ENCODE peak calls at places on chromosomes 7 and 10, in eight cellular contexts. One of them, this sample, is unnamed.

GRCh38 chr7:32323687-32324086 is 166.5 kb downstream of the LSM5 start:
- DNase-seq in activated naive CD4-positive, alpha-beta T cell: no peak
- DNase-seq in cardiac muscle cell: no peak
- DNase-seq in M059J: no peak
- DNase-seq in ELR: no peak
- DNase-seq in A172: no peak
- DNase-seq in stimulated activated CD4-positive, alpha-beta T cell treated with anti-CD3 and anti-CD28 coated beads, Interleukin-15, amount 100 ng/mL, for 24 hours: no peak
- DNase-seq in activated T-cell treated with anti-CD3 and anti-CD28 coated beads, Interleukin-2, amount 50 U/mL, for 72 hours: no peak
- DNase-seq in this sample: no peak

GRCh38 chr7:47534322-47535032 is 47.4 kb downstream of the TNS3 start:
- DNase-seq in activated naive CD4-positive, alpha-beta T cell: no peak
- DNase-seq in cardiac muscle cell: no peak
- DNase-seq in M059J: peak
- DNase-seq in ELR: peak
- DNase-seq in A172: peak
- DNase-seq in stimulated activated CD4-positive, alpha-beta T cell treated with anti-CD3 and anti-CD28 coated beads, Interleukin-15, amount 100 ng/mL, for 24 hours: no peak
- DNase-seq in activated T-cell treated with anti-CD3 and anti-CD28 coated beads, Interleukin-2, amount 50 U/mL, for 72 hours: no peak
- DNase-seq in this sample: peak

GRCh38 chr10:15347205-15347604 is 23.9 kb downstream of the FAM171A1 start:
- DNase-seq in activated naive CD4-positive, alpha-beta T cell: no peak
- DNase-seq in cardiac muscle cell: no peak
- DNase-seq in M059J: no peak
- DNase-seq in ELR: no peak
- DNase-seq in A172: no peak
- DNase-seq in stimulated activated CD4-positive, alpha-beta T cell treated with anti-CD3 and anti-CD28 coated beads, Interleukin-15, amount 100 ng/mL, for 24 hours: no peak
- DNase-seq in activated T-cell treated with anti-CD3 and anti-CD28 coated beads, Interleukin-2, amount 50 U/mL, for 72 hours: no peak
- DNase-seq in this sample: no peak

GRCh38 chr7:101589052-101589451 is 40.0 kb downstream of the MYL10 start:
- DNase-seq in activated naive CD4-positive, alpha-beta T cell: no peak
- DNase-seq in cardiac muscle cell: no peak
- DNase-seq in M059J: no peak
- DNase-seq in ELR: no peak
- DNase-seq in A172: no peak
- DNase-seq in stimulated activated CD4-positive, alpha-beta T cell treated with anti-CD3 and anti-CD28 coated beads, Interleukin-15, amount 100 ng/mL, for 24 hours: no peak
- DNase-seq in activated T-cell treated with anti-CD3 and anti-CD28 coated beads, Interleukin-2, amount 50 U/mL, for 72 hours: no peak
- DNase-seq in this sample: no peak

GRCh38 chr7:4177001-4177400 is 505.1 kb upstream of the FOXK1 start:
- DNase-seq in activated naive CD4-positive, alpha-beta T cell: no peak
- DNase-seq in cardiac muscle cell: no peak
- DNase-seq in M059J: no peak
- DNase-seq in ELR: no peak
- DNase-seq in A172: no peak
- DNase-seq in stimulated activated CD4-positive, alpha-beta T cell treated with anti-CD3 and anti-CD28 coated beads, Interleukin-15, amount 100 ng/mL, for 24 hours: no peak
- DNase-seq in activated T-cell treated with anti-CD3 and anti-CD28 coated beads, Interleukin-2, amount 50 U/mL, for 72 hours: no peak
- DNase-seq in this sample: no peak

GRCh38 chr7:17580141-17580540 is 281.7 kb downstream of the AHR start:
- DNase-seq in activated naive CD4-positive, alpha-beta T cell: no peak
- DNase-seq in cardiac muscle cell: peak
- DNase-seq in M059J: peak
- DNase-seq in ELR: peak
- DNase-seq in A172: peak
- DNase-seq in stimulated activated CD4-positive, alpha-beta T cell treated with anti-CD3 and anti-CD28 coated beads, Interleukin-15, amount 100 ng/mL, for 24 hours: peak
- DNase-seq in activated T-cell treated with anti-CD3 and anti-CD28 coated beads, Interleukin-2, amount 50 U/mL, for 72 hours: no peak
- DNase-seq in this sample: peak

GRCh38 chr7:26555971-26556830 is 264.5 kb downstream of the SNX10 start:
- DNase-seq in activated naive CD4-positive, alpha-beta T cell: no peak
- DNase-seq in cardiac muscle cell: no peak
- DNase-seq in M059J: no peak
- DNase-seq in ELR: no peak
- DNase-seq in A172: no peak
- DNase-seq in stimulated activated CD4-positive, alpha-beta T cell treated with anti-CD3 and anti-CD28 coated beads, Interleukin-15, amount 100 ng/mL, for 24 hours: no peak
- DNase-seq in activated T-cell treated with anti-CD3 and anti-CD28 coated beads, Interleukin-2, amount 50 U/mL, for 72 hours: no peak
- DNase-seq in this sample: no peak

GRCh38 chr10:31731711-31732110 is 196.9 kb downstream of the ARHGAP12 start:
- DNase-seq in activated naive CD4-positive, alpha-beta T cell: no peak
- DNase-seq in cardiac muscle cell: no peak
- DNase-seq in M059J: no peak
- DNase-seq in ELR: no peak
- DNase-seq in A172: no peak
- DNase-seq in stimulated activated CD4-positive, alpha-beta T cell treated with anti-CD3 and anti-CD28 coated beads, Interleukin-15, amount 100 ng/mL, for 24 hours: no peak
- DNase-seq in activated T-cell treated with anti-CD3 and anti-CD28 coated beads, Interleukin-2, amount 50 U/mL, for 72 hours: no peak
- DNase-seq in this sample: no peak

This sample was measured in PC-3.